ENCODE peak calls at places on chromosome 22, in ten cellular contexts. U is gastrocnemius medialis; D is stimulated activated naive B cell treated with anti-CD40 and anti-IgM and Interleukin-4, amounts not matched to agents 10 μg/mL and 1 μg/mL and 100 μg/mL, for 72 hours; F is ACHN; C is activated gamma-delta T cell treated with anti-CD3 and anti-CD28 coated beads, Interleukin-2, amount 50 U/mL, for 16 hours; V is RPMI8226; L is LoVo; N is RWPE1; J is right lobe of liver; M is activated T-cell treated with anti-CD3 and anti-CD28 coated beads for 1 hour. Q is an unnamed sample.

GRCh38 chr22:42887114-42887513 is 30.0 kb upstream of the ARFGAP3 start:
- DNase-seq in U (no peak), D (no peak), F (no peak), C (no peak), V (no peak), L (no peak), N (no peak), J (no peak), M (no peak), Q (no peak)

GRCh38 chr22:47627561-47628253 is 865.3 kb downstream of the TBC1D22A start:
- DNase-seq in U (no peak), D (no peak), F (no peak), C (no peak), V (no peak), L (no peak), N (no peak), J (no peak), M (no peak), Q (no peak)

GRCh38 chr22:32752868-32753520 is 48.5 kb upstream of the TIMP3 start:
- DNase-seq in U (no peak), D (peak), F (no peak), C (no peak), V (no peak), L (no peak), N (no peak), J (no peak), M (no peak), Q (no peak)

GRCh38 chr22:24950272-24950902 is 2.1 kb upstream of the KIAA1671 start:
- DNase-seq in U (no peak), D (no peak), F (no peak), C (no peak), V (no peak), L (no peak), N (no peak), J (no peak), M (no peak), Q (no peak)

GRCh38 chr22:46598737-46599424 is 21.3 kb upstream of the GRAMD4 start:
- DNase-seq in U (no peak), D (no peak), F (no peak), C (no peak), V (no peak), L (no peak), N (no peak), J (no peak), M (no peak), Q (peak)

GRCh38 chr22:29310065-29310862 is 3.8 kb downstream of the GAS2L1 start:
- DNase-seq in U (no peak), D (no peak), F (no peak), C (no peak), V (no peak), L (no peak), N (no peak), J (peak), M (no peak), Q (no peak)

GRCh38 chr22:20725987-20726558 is 47.8 kb upstream of the SERPIND1 start:
- DNase-seq in U (no peak), D (no peak), F (no peak), C (no peak), V (no peak), L (no peak), N (no peak), J (no peak), M (no peak), Q (no peak)

GRCh38 chr22:17994424-17995108 is 29.8 kb downstream of the MICAL3 start:
- DNase-seq in U (no peak), D (peak), F (peak), C (no peak), V (no peak), L (no peak), N (no peak), J (no peak), M (no peak), Q (no peak)

GRCh38 chr22:41557401-41558240 is 3.2 kb upstream of the CSDC2 start:
- DNase-seq in U (no peak), D (no peak), F (no peak), C (no peak), V (peak), L (no peak), N (no peak), J (peak), M (no peak), Q (peak)

GRCh38 chr22:31753005-31753633 is 700 bp upstream of the DEPDC5 start:
- DNase-seq in U (peak), D (peak), F (peak), C (no peak), V (peak), L (peak), N (peak), J (peak), M (no peak), Q (peak)

GRCh38 chr22:50363411-50364194 is 20.5 kb downstream of the PPP6R2 start:
- DNase-seq in U (no peak), D (no peak), F (no peak), C (no peak), V (no peak), L (no peak), N (no peak), J (no peak), M (no peak), Q (no peak)